ENCODE peak calls at places on chromosomes 13 and 19, in four cellular contexts. One of them, this sample, is unnamed. For H3K4me1, the result is how much of the 10 kb centered on the place peaks cover.

GRCh38 chr13:29791508-29791907 is 58.9 kb downstream of the UBL3 start:
- DNase-seq in psoas muscle: no peak
- DNase-seq in heart right ventricle: no peak
- DNase-seq in lung: no peak
- DNase-seq in this sample: no peak

GRCh38 chr13:109672545-109672944 is 113.8 kb downstream of the IRS2 start:
- DNase-seq in heart right ventricle: no peak
- DNase-seq in psoas muscle: no peak
- DNase-seq in lung: no peak
- DNase-seq in this sample: no peak

GRCh38 chr19:10289836-10290438 is at the start of gene ICAM5:
- DNase-seq in heart right ventricle: no peak
- DNase-seq in psoas muscle: no peak
- DNase-seq in lung: no peak
- DNase-seq in this sample: no peak

GRCh38 chr19:54147676-54148075 is 10.1 kb downstream of the CNOT3 start:
- DNase-seq in lung: no peak
- DNase-seq in heart right ventricle: peak
- DNase-seq in psoas muscle: no peak
- DNase-seq in this sample: no peak

GRCh38 chr13:102856603-102857002 is 10.8 kb downstream of the ERCC5 start:
- DNase-seq in lung: no peak
- DNase-seq in psoas muscle: peak
- DNase-seq in heart right ventricle: peak
- DNase-seq in this sample: no peak

GRCh38 chr19:17240062-17240854 is 5.5 kb downstream of the NR2F6 start:
- DNase-seq in psoas muscle: no peak
- DNase-seq in heart right ventricle: no peak
- DNase-seq in lung: no peak
- DNase-seq in this sample: peak

GRCh38 chr19:15249912-15250634 is 17.8 kb upstream of the EPHX3 start:
- DNase-seq in lung: no peak
- DNase-seq in psoas muscle: peak
- DNase-seq in heart right ventricle: peak
- DNase-seq in this sample: no peak

GRCh38 chr19:21451187-21451586 is 54.2 kb upstream of the ZNF429 start:
- DNase-seq in lung: no peak
- DNase-seq in heart right ventricle: no peak
- DNase-seq in psoas muscle: no peak
- DNase-seq in this sample: no peak

GRCh38 chr13:91609353-91609752 is 210.9 kb downstream of the GPC5 start:
- DNase-seq in lung: no peak
- DNase-seq in heart right ventricle: no peak
- DNase-seq in psoas muscle: no peak
- DNase-seq in this sample: no peak

GRCh38 chr13:50838031-50838430 is 5.5 kb downstream of the DLEU7 start:
- DNase-seq in psoas muscle: no peak
- DNase-seq in heart right ventricle: no peak
- DNase-seq in lung: no peak
- DNase-seq in this sample: no peak

GRCh38 chr13:101425156-101425471 is 8.8 kb upstream of the NALCN start:
- DNase-seq in lung: no peak
- DNase-seq in heart right ventricle: no peak
- DNase-seq in psoas muscle: no peak
- DNase-seq in this sample: no peak

GRCh38 chr19:23762884-23763711 is 4.4 kb upstream of the ZNF681 start:
- DNase-seq in psoas muscle: peak
- DNase-seq in heart right ventricle: peak
- DNase-seq in lung: peak
- DNase-seq in this sample: peak

GRCh38 chr19:5827342-5827890 is 12.1 kb downstream of the FUT6 start:
- DNase-seq in psoas muscle: no peak
- DNase-seq in lung: no peak
- DNase-seq in heart right ventricle: no peak
- DNase-seq in this sample: no peak

GRCh38 chr13:89315287-89315686 is 1644.1 kb downstream of the SLITRK5 start:
- DNase-seq in lung: no peak
- DNase-seq in psoas muscle: no peak
- DNase-seq in heart right ventricle: no peak
- DNase-seq in this sample: no peak

GRCh38 chr13:35164324-35164932 is 222.4 kb downstream of the NBEA start:
- DNase-seq in psoas muscle: no peak
- DNase-seq in lung: no peak
- DNase-seq in heart right ventricle: no peak
- DNase-seq in this sample: no peak

GRCh38 chr19:40424637-40425449 is 949 bp downstream of the SERTAD1 start:
- DNase-seq in psoas muscle: no peak
- DNase-seq in heart right ventricle: no peak
- DNase-seq in lung: no peak
- DNase-seq in this sample: no peak

GRCh38 chr13:39942901-39943273 is 287.4 kb downstream of the COG6 start:
- DNase-seq in heart right ventricle: peak
- DNase-seq in psoas muscle: peak
- DNase-seq in lung: peak
- DNase-seq in this sample: peak

GRCh38 chr13:27979001-27979643 is 9.4 kb downstream of the URAD start:
- DNase-seq in heart right ventricle: no peak
- DNase-seq in psoas muscle: no peak
- DNase-seq in lung: no peak
- DNase-seq in this sample: no peak

GRCh38 chr13:51122868-51123267 is 11.8 kb upstream of the C13orf42 start:
- DNase-seq in lung: no peak
- DNase-seq in heart right ventricle: no peak
- DNase-seq in psoas muscle: no peak
- DNase-seq in this sample: no peak

GRCh38 chr13:93867481-93867880 is 612.0 kb downstream of the DCT start:
- DNase-seq in heart right ventricle: no peak
- DNase-seq in lung: no peak
- DNase-seq in psoas muscle: no peak
- DNase-seq in this sample: no peak

GRCh38 chr13:42211704-42212103 is 60.2 kb upstream of the AKAP11 start:
- DNase-seq in psoas muscle: no peak
- DNase-seq in lung: no peak
- DNase-seq in heart right ventricle: no peak
- DNase-seq in this sample: no peak

GRCh38 chr13:46866150-46866549 is 30.7 kb downstream of the HTR2A start:
- DNase-seq in heart right ventricle: no peak
- DNase-seq in lung: peak
- DNase-seq in psoas muscle: no peak
- DNase-seq in this sample: no peak

GRCh38 chr13:42215578-42216421 is 56.2 kb upstream of the AKAP11 start:
- DNase-seq in psoas muscle: no peak
- DNase-seq in heart right ventricle: no peak
- DNase-seq in lung: no peak
- DNase-seq in this sample: no peak

GRCh38 chr13:66673401-66673800 is 556.7 kb downstream of the PCDH9 start:
- DNase-seq in psoas muscle: no peak
- DNase-seq in lung: no peak
- DNase-seq in heart right ventricle: no peak
- DNase-seq in this sample: no peak

GRCh38 chr13:29763426-29764180 is 86.8 kb downstream of the UBL3 start:
- DNase-seq in lung: no peak
- DNase-seq in heart right ventricle: no peak
- DNase-seq in psoas muscle: no peak
- DNase-seq in this sample: no peak

GRCh38 chr13:108437496-108437895 is 168.0 kb downstream of the TNFSF13B start:
- DNase-seq in heart right ventricle: no peak
- DNase-seq in psoas muscle: no peak
- DNase-seq in lung: no peak
- DNase-seq in this sample: no peak

GRCh38 chr13:33401238-33401637 is 115.7 kb upstream of the STARD13 start:
- DNase-seq in lung: peak
- DNase-seq in heart right ventricle: peak
- DNase-seq in psoas muscle: no peak
- DNase-seq in this sample: no peak

GRCh38 chr13:28537149-28537548 is 42.2 kb upstream of the FLT1 start:
- DNase-seq in psoas muscle: no peak
- DNase-seq in heart right ventricle: no peak
- DNase-seq in lung: no peak
- DNase-seq in this sample: no peak

GRCh38 chr13:31209172-31209818 is 9.5 kb downstream of the B3GLCT start:
- DNase-seq in lung: no peak
- DNase-seq in heart right ventricle: peak
- DNase-seq in psoas muscle: peak
- DNase-seq in this sample: no peak

GRCh38 chr19:16585808-16586476 is 13.7 kb upstream of the SLC35E1 start:
- DNase-seq in heart right ventricle: no peak
- DNase-seq in lung: no peak
- DNase-seq in psoas muscle: no peak
- DNase-seq in this sample: no peak

GRCh38 chr19:6412111-6412999 is 12.3 kb downstream of the KHSRP start:
- DNase-seq in lung: no peak
- DNase-seq in psoas muscle: peak
- DNase-seq in heart right ventricle: no peak
- DNase-seq in this sample: peak

GRCh38 chr19:14437578-14438140 is 4.6 kb downstream of the PKN1 start:
- DNase-seq in lung: no peak
- DNase-seq in psoas muscle: no peak
- DNase-seq in heart right ventricle: no peak
- DNase-seq in this sample: no peak

GRCh38 chr13:73720216-73720840 is 413.9 kb downstream of the KLF12 start:
- DNase-seq in psoas muscle: no peak
- DNase-seq in lung: no peak
- DNase-seq in heart right ventricle: no peak
- DNase-seq in this sample: no peak

GRCh38 chr19:49486232-49486631 is 1.2 kb upstream of the RPL13A start:
- DNase-seq in lung: no peak
- DNase-seq in heart right ventricle: no peak
- DNase-seq in psoas muscle: no peak
- DNase-seq in this sample: no peak

GRCh38 chr19:49479975-49480628 is 6.1 kb downstream of the FLT3LG start:
- DNase-seq in heart right ventricle: no peak
- DNase-seq in lung: no peak
- DNase-seq in psoas muscle: peak
- DNase-seq in this sample: no peak

GRCh38 chr19:49475995-49476880 is 2.2 kb downstream of the FLT3LG start:
- DNase-seq in heart right ventricle: no peak
- DNase-seq in lung: no peak
- DNase-seq in psoas muscle: peak
- DNase-seq in this sample: no peak

GRCh38 chr19:49486710-49487276 is 615 bp upstream of the RPL13A start:
- DNase-seq in psoas muscle: no peak
- DNase-seq in heart right ventricle: no peak
- DNase-seq in lung: no peak
- DNase-seq in this sample: no peak

GRCh38 chr19:49481020-49481683 is 6.3 kb upstream of the RPL13A start:
- DNase-seq in psoas muscle: no peak
- DNase-seq in heart right ventricle: no peak
- DNase-seq in lung: no peak
- DNase-seq in this sample: no peak
- H3K4me1 ChIP-seq in psoas muscle: under half
- H3K4me1 ChIP-seq in heart right ventricle: under half
- H3K4me1 ChIP-seq in lung: under half
- H3K4me1 ChIP-seq in this sample: under half

GRCh38 chr19:1601613-1602064 is 3.6 kb downstream of the UQCR11 start:
- DNase-seq in psoas muscle: no peak
- DNase-seq in lung: no peak
- DNase-seq in heart right ventricle: no peak
- DNase-seq in this sample: no peak
- H3K4me1 ChIP-seq in psoas muscle: under half
- H3K4me1 ChIP-seq in lung: under half
- H3K4me1 ChIP-seq in heart right ventricle: under half
- H3K4me1 ChIP-seq in this sample: under half

GRCh38 chr19:47240561-47240960 is 9.6 kb upstream of the BBC3 start:
- DNase-seq in lung: no peak
- DNase-seq in psoas muscle: peak
- DNase-seq in heart right ventricle: no peak
- DNase-seq in this sample: peak

GRCh38 chr19:47243364-47243775 is 12.4 kb upstream of the BBC3 start:
- DNase-seq in heart right ventricle: no peak
- DNase-seq in lung: no peak
- DNase-seq in psoas muscle: no peak
- DNase-seq in this sample: no peak

GRCh38 chr19:47240996-47241918 is 10.3 kb upstream of the BBC3 start:
- DNase-seq in lung: peak
- DNase-seq in heart right ventricle: peak
- DNase-seq in psoas muscle: peak
- DNase-seq in this sample: peak

GRCh38 chr19:47241919-47242644 is 11.1 kb upstream of the BBC3 start:
- DNase-seq in heart right ventricle: no peak
- DNase-seq in psoas muscle: no peak
- DNase-seq in lung: no peak
- DNase-seq in this sample: no peak

GRCh38 chr19:47243776-47244547 is 12.4 kb upstream of the CCDC9 start:
- DNase-seq in lung: peak
- DNase-seq in psoas muscle: peak
- DNase-seq in heart right ventricle: peak
- DNase-seq in this sample: peak
- H3K4me1 ChIP-seq in lung: under half
- H3K4me1 ChIP-seq in psoas muscle: under half
- H3K4me1 ChIP-seq in heart right ventricle: under half
- H3K4me1 ChIP-seq in this sample: under half

GRCh38 chr13:111668451-111668850 is 348.0 kb downstream of the TEX29 start:
- DNase-seq in psoas muscle: peak
- DNase-seq in lung: peak
- DNase-seq in heart right ventricle: no peak
- DNase-seq in this sample: no peak
- H3K4me1 ChIP-seq in psoas muscle: under half
- H3K4me1 ChIP-seq in lung: under half
- H3K4me1 ChIP-seq in heart right ventricle: under half
- H3K4me1 ChIP-seq in this sample: under half

DNA sequence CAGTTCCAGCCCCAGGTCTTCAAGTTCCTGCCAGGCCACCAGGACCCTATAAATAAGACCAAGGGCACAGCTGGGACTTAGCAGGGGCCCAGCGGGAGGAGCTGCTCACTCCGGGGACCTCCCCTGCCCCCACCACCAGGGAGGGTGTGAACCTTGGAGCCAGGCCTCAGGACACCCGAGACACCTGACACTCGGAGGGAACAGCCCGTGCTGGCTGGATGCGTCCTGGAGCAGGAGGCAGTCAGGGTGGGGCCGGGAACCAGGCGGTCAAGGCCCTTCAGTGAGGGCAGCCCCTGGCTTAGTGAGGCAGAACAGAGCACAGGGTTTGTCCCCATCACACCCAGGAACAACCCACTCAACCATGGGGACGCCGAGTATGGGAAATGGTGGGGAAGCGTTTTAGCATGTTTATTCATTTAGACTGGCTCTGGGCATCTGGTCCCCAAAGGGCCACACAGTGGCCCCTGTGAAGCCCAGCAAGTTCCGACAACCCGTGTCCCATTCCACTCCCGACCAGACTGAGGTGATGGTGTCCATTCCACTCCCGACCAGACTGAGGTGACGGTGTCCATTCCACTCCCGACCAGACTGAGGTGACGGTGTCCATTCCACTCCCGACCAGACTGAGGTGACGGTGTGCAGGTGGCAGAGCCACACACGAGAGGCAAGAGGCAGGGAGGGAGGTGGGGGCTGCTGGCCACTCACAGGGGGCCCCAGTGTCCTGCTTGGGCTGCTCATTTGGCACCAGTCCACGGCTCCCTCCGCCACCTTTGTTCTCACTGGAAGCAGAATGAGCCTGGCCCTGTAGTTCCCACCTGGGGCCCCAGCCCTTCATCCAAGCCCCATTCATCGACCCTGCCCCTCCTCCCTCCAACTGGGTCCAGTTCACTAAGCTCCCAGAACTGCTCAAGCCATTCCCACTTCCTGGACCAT is 2.2 kb upstream of the MIDN start:
- DNase-seq in psoas muscle: peak
- DNase-seq in lung: no peak
- DNase-seq in heart right ventricle: peak
- DNase-seq in this sample: peak
- H3K4me1 ChIP-seq in psoas muscle: half or more
- H3K4me1 ChIP-seq in lung: under half
- H3K4me1 ChIP-seq in heart right ventricle: half or more
- H3K4me1 ChIP-seq in this sample: under half

This sample was measured in pancreas.